ENCODE peak calls at places on chromosomes 5 and 9, in eight cellular contexts. One of them, this sample, is unnamed.

GRCh38 chr5:14239404-14239803 is 96.3 kb downstream of the TRIO start:
- DNase-seq in amygdala: no peak
- DNase-seq in aorta: no peak
- DNase-seq in AG20443: no peak
- DNase-seq in mesothelial cell of epicardium: no peak
- DNase-seq in hepatocyte: no peak
- DNase-seq in pons: no peak
- DNase-seq in cardiac muscle cell: no peak
- DNase-seq in this sample: no peak

GRCh38 chr9:16358751-16359150 is 511.7 kb downstream of the BNC2 start:
- DNase-seq in amygdala: no peak
- DNase-seq in cardiac muscle cell: no peak
- DNase-seq in hepatocyte: no peak
- DNase-seq in mesothelial cell of epicardium: no peak
- DNase-seq in pons: no peak
- DNase-seq in aorta: no peak
- DNase-seq in AG20443: no peak
- DNase-seq in this sample: no peak

GRCh38 chr5:53739111-53739510 is 178.7 kb downstream of the NDUFS4 start:
- DNase-seq in mesothelial cell of epicardium: no peak
- DNase-seq in pons: no peak
- DNase-seq in AG20443: no peak
- DNase-seq in amygdala: no peak
- DNase-seq in hepatocyte: no peak
- DNase-seq in cardiac muscle cell: no peak
- DNase-seq in aorta: no peak
- DNase-seq in this sample: no peak

GRCh38 chr5:43191740-43192557 is at the start of gene NIM1K:
- DNase-seq in mesothelial cell of epicardium: peak
- DNase-seq in hepatocyte: peak
- DNase-seq in amygdala: peak
- DNase-seq in aorta: peak
- DNase-seq in AG20443: peak
- DNase-seq in cardiac muscle cell: peak
- DNase-seq in pons: peak
- DNase-seq in this sample: no peak

GRCh38 chr9:75889977-75890540 is 414 bp upstream of the PCSK5 start:
- DNase-seq in mesothelial cell of epicardium: peak
- DNase-seq in aorta: peak
- DNase-seq in AG20443: peak
- DNase-seq in amygdala: peak
- DNase-seq in hepatocyte: peak
- DNase-seq in pons: peak
- DNase-seq in cardiac muscle cell: peak
- DNase-seq in this sample: no peak

GRCh38 chr5:123344819-123345426 is 78.3 kb downstream of the CEP120 start:
- DNase-seq in AG20443: peak
- DNase-seq in pons: peak
- DNase-seq in aorta: no peak
- DNase-seq in mesothelial cell of epicardium: no peak
- DNase-seq in cardiac muscle cell: peak
- DNase-seq in hepatocyte: peak
- DNase-seq in amygdala: no peak
- DNase-seq in this sample: no peak

GRCh38 chr9:110545705-110546104 is 33.8 kb downstream of the SVEP1 start:
- DNase-seq in AG20443: no peak
- DNase-seq in aorta: no peak
- DNase-seq in cardiac muscle cell: no peak
- DNase-seq in amygdala: peak
- DNase-seq in hepatocyte: no peak
- DNase-seq in pons: peak
- DNase-seq in mesothelial cell of epicardium: no peak
- DNase-seq in this sample: no peak

GRCh38 chr5:166270712-166271111 is 2020.7 kb upstream of the WWC1 start:
- DNase-seq in mesothelial cell of epicardium: no peak
- DNase-seq in amygdala: no peak
- DNase-seq in hepatocyte: no peak
- DNase-seq in pons: no peak
- DNase-seq in aorta: no peak
- DNase-seq in AG20443: no peak
- DNase-seq in cardiac muscle cell: no peak
- DNase-seq in this sample: no peak

GRCh38 chr5:154478224-154478565 is at the start of gene HAND1:
- DNase-seq in mesothelial cell of epicardium: peak
- DNase-seq in amygdala: peak
- DNase-seq in cardiac muscle cell: no peak
- DNase-seq in pons: no peak
- DNase-seq in aorta: no peak
- DNase-seq in AG20443: peak
- DNase-seq in hepatocyte: peak
- DNase-seq in this sample: no peak

GRCh38 chr9:99184073-99184426 is 37.7 kb downstream of the ALG2 start:
- DNase-seq in mesothelial cell of epicardium: no peak
- DNase-seq in AG20443: no peak
- DNase-seq in amygdala: no peak
- DNase-seq in cardiac muscle cell: no peak
- DNase-seq in hepatocyte: no peak
- DNase-seq in aorta: peak
- DNase-seq in pons: no peak
- DNase-seq in this sample: no peak

GRCh38 chr5:96876292-96876850 is at the start of gene ERAP2:
- DNase-seq in pons: peak
- DNase-seq in aorta: no peak
- DNase-seq in AG20443: peak
- DNase-seq in mesothelial cell of epicardium: no peak
- DNase-seq in cardiac muscle cell: peak
- DNase-seq in amygdala: no peak
- DNase-seq in hepatocyte: peak
- DNase-seq in this sample: peak

GRCh38 chr9:130212543-130213297 is 40.5 kb downstream of the NCS1 start:
- DNase-seq in pons: no peak
- DNase-seq in mesothelial cell of epicardium: no peak
- DNase-seq in amygdala: no peak
- DNase-seq in AG20443: no peak
- DNase-seq in aorta: peak
- DNase-seq in hepatocyte: no peak
- DNase-seq in cardiac muscle cell: no peak
- DNase-seq in this sample: no peak

GRCh38 chr5:176620333-176620981 is 9.9 kb downstream of the SNCB start:
- DNase-seq in cardiac muscle cell: peak
- DNase-seq in amygdala: no peak
- DNase-seq in aorta: no peak
- DNase-seq in AG20443: peak
- DNase-seq in hepatocyte: no peak
- DNase-seq in pons: no peak
- DNase-seq in mesothelial cell of epicardium: no peak
- DNase-seq in this sample: no peak

GRCh38 chr5:73435640-73436534 is 12.7 kb downstream of the FOXD1 start:
- DNase-seq in pons: no peak
- DNase-seq in mesothelial cell of epicardium: no peak
- DNase-seq in amygdala: no peak
- DNase-seq in hepatocyte: no peak
- DNase-seq in AG20443: no peak
- DNase-seq in cardiac muscle cell: no peak
- DNase-seq in aorta: no peak
- DNase-seq in this sample: no peak

GRCh38 chr5:41485533-41485932 is 24.9 kb downstream of the PLCXD3 start:
- DNase-seq in AG20443: no peak
- DNase-seq in cardiac muscle cell: no peak
- DNase-seq in pons: no peak
- DNase-seq in aorta: no peak
- DNase-seq in amygdala: no peak
- DNase-seq in hepatocyte: no peak
- DNase-seq in mesothelial cell of epicardium: no peak
- DNase-seq in this sample: no peak

GRCh38 chr9:135363556-135363955 is 116.0 kb upstream of the PPP1R26 start:
- DNase-seq in mesothelial cell of epicardium: no peak
- DNase-seq in cardiac muscle cell: no peak
- DNase-seq in hepatocyte: no peak
- DNase-seq in pons: no peak
- DNase-seq in aorta: no peak
- DNase-seq in AG20443: no peak
- DNase-seq in amygdala: no peak
- DNase-seq in this sample: no peak

GRCh38 chr5:104793031-104793430 is 1230.4 kb upstream of the NUDT12 start:
- DNase-seq in amygdala: no peak
- DNase-seq in cardiac muscle cell: peak
- DNase-seq in aorta: no peak
- DNase-seq in AG20443: no peak
- DNase-seq in pons: no peak
- DNase-seq in mesothelial cell of epicardium: no peak
- DNase-seq in hepatocyte: no peak
- DNase-seq in this sample: no peak

GRCh38 chr5:74540582-74540981 is 99.9 kb downstream of the ENC1 start:
- DNase-seq in mesothelial cell of epicardium: no peak
- DNase-seq in aorta: no peak
- DNase-seq in AG20443: no peak
- DNase-seq in amygdala: no peak
- DNase-seq in pons: no peak
- DNase-seq in cardiac muscle cell: peak
- DNase-seq in hepatocyte: no peak
- DNase-seq in this sample: no peak

GRCh38 chr9:137045294-137046093 is 483 bp downstream of the NPDC1 start:
- DNase-seq in cardiac muscle cell: peak
- DNase-seq in amygdala: no peak
- DNase-seq in aorta: no peak
- DNase-seq in hepatocyte: peak
- DNase-seq in AG20443: peak
- DNase-seq in pons: no peak
- DNase-seq in mesothelial cell of epicardium: no peak
- DNase-seq in this sample: no peak

GRCh38 chr5:157303667-157304327 is 37.9 kb downstream of the CYFIP2 start:
- DNase-seq in aorta: no peak
- DNase-seq in amygdala: no peak
- DNase-seq in hepatocyte: no peak
- DNase-seq in cardiac muscle cell: no peak
- DNase-seq in pons: no peak
- DNase-seq in AG20443: no peak
- DNase-seq in mesothelial cell of epicardium: no peak
- DNase-seq in this sample: no peak

GRCh38 chr9:7813030-7813429 is 13.5 kb upstream of the DMAC1 start:
- DNase-seq in mesothelial cell of epicardium: no peak
- DNase-seq in hepatocyte: no peak
- DNase-seq in amygdala: no peak
- DNase-seq in cardiac muscle cell: no peak
- DNase-seq in aorta: no peak
- DNase-seq in AG20443: no peak
- DNase-seq in pons: no peak
- DNase-seq in this sample: no peak

GRCh38 chr5:179866241-179867078 is 7.8 kb upstream of the MRNIP start:
- DNase-seq in aorta: no peak
- DNase-seq in amygdala: no peak
- DNase-seq in pons: no peak
- DNase-seq in cardiac muscle cell: no peak
- DNase-seq in hepatocyte: no peak
- DNase-seq in mesothelial cell of epicardium: no peak
- DNase-seq in AG20443: peak
- DNase-seq in this sample: no peak

GRCh38 chr5:11468334-11469039 is 435.8 kb downstream of the CTNND2 start:
- DNase-seq in amygdala: no peak
- DNase-seq in AG20443: no peak
- DNase-seq in pons: no peak
- DNase-seq in hepatocyte: no peak
- DNase-seq in cardiac muscle cell: no peak
- DNase-seq in aorta: no peak
- DNase-seq in mesothelial cell of epicardium: no peak
- DNase-seq in this sample: no peak

GRCh38 chr5:76145945-76146344 is 62.8 kb downstream of the SV2C start:
- DNase-seq in pons: no peak
- DNase-seq in aorta: no peak
- DNase-seq in mesothelial cell of epicardium: no peak
- DNase-seq in amygdala: no peak
- DNase-seq in cardiac muscle cell: no peak
- DNase-seq in AG20443: no peak
- DNase-seq in hepatocyte: peak
- DNase-seq in this sample: no peak